ENCODE peak calls at places on chromosomes 13 and 19, in nine cellular contexts. One of them, this sample, is unnamed.

GRCh38 chr13:32381539-32381938 is 46.4 kb downstream of the N4BP2L1 start:
- DNase-seq in cardiac muscle cell: peak; percentile 49
- DNase-seq in fibroblast of lung: peak; percentile 4
- DNase-seq in endodermal cell: peak; percentile 73
- DNase-seq in uterus: no peak
- DNase-seq in brain microvascular endothelial cell: peak; percentile 14
- DNase-seq in breast epithelium: no peak
- DNase-seq in heart left ventricle: no peak
- DNase-seq in astrocyte: peak; percentile 1
- DNase-seq in this sample: no peak

GRCh38 chr19:10007811-10008211 is 2.5 kb downstream of the COL5A3 start:
- DNase-seq in breast epithelium: no peak
- DNase-seq in fibroblast of lung: peak; percentile 47
- DNase-seq in cardiac muscle cell: no peak
- DNase-seq in uterus: peak; percentile 47
- DNase-seq in brain microvascular endothelial cell: peak; percentile 51
- DNase-seq in endodermal cell: no peak
- DNase-seq in heart left ventricle: peak; percentile 80
- DNase-seq in astrocyte: peak; percentile 47
- DNase-seq in this sample: no peak

GRCh38 chr13:101449971-101450748 is 2.3 kb upstream of the ITGBL1 start:
- DNase-seq in cardiac muscle cell: no peak
- DNase-seq in fibroblast of lung: peak; percentile 96
- DNase-seq in uterus: no peak
- DNase-seq in astrocyte: peak; percentile 95
- DNase-seq in brain microvascular endothelial cell: peak; percentile 62
- DNase-seq in endodermal cell: no peak
- DNase-seq in heart left ventricle: no peak
- DNase-seq in breast epithelium: no peak
- DNase-seq in this sample: peak; percentile 86

GRCh38 chr19:17777840-17778620 is 16.9 kb upstream of the B3GNT3 start:
- DNase-seq in brain microvascular endothelial cell: peak; percentile 61
- DNase-seq in cardiac muscle cell: peak; percentile 42
- DNase-seq in endodermal cell: peak; percentile 99
- DNase-seq in heart left ventricle: peak; percentile 58
- DNase-seq in astrocyte: no peak
- DNase-seq in breast epithelium: no peak
- DNase-seq in fibroblast of lung: peak; percentile 25
- DNase-seq in uterus: no peak
- DNase-seq in this sample: peak; percentile 83

GRCh38 chr19:42546831-42547500 is 18.7 kb upstream of the CEACAM1 start:
- DNase-seq in fibroblast of lung: no peak
- DNase-seq in endodermal cell: no peak
- DNase-seq in heart left ventricle: no peak
- DNase-seq in cardiac muscle cell: no peak
- DNase-seq in breast epithelium: no peak
- DNase-seq in astrocyte: no peak
- DNase-seq in uterus: no peak
- DNase-seq in brain microvascular endothelial cell: no peak
- DNase-seq in this sample: no peak

GRCh38 chr19:50344661-50345318 is 15.6 kb upstream of the KCNC3 start:
- DNase-seq in cardiac muscle cell: no peak
- DNase-seq in brain microvascular endothelial cell: no peak
- DNase-seq in breast epithelium: no peak
- DNase-seq in heart left ventricle: no peak
- DNase-seq in fibroblast of lung: no peak
- DNase-seq in uterus: no peak
- DNase-seq in endodermal cell: no peak
- DNase-seq in astrocyte: no peak
- DNase-seq in this sample: no peak

GRCh38 chr13:31227063-31227462 is 27.3 kb downstream of the B3GLCT start:
- DNase-seq in cardiac muscle cell: no peak
- DNase-seq in heart left ventricle: no peak
- DNase-seq in endodermal cell: no peak
- DNase-seq in brain microvascular endothelial cell: no peak
- DNase-seq in breast epithelium: no peak
- DNase-seq in astrocyte: no peak
- DNase-seq in fibroblast of lung: no peak
- DNase-seq in uterus: no peak
- DNase-seq in this sample: no peak

GRCh38 chr13:84994582-84994981 is 804.6 kb downstream of the SLITRK6 start:
- DNase-seq in endodermal cell: no peak
- DNase-seq in cardiac muscle cell: no peak
- DNase-seq in breast epithelium: no peak
- DNase-seq in brain microvascular endothelial cell: no peak
- DNase-seq in astrocyte: peak; percentile 11
- DNase-seq in fibroblast of lung: peak; percentile 26
- DNase-seq in uterus: no peak
- DNase-seq in heart left ventricle: no peak
- DNase-seq in this sample: no peak

GRCh38 chr13:67369895-67370660 is 139.9 kb upstream of the PCDH9 start:
- DNase-seq in fibroblast of lung: peak; percentile 97
- DNase-seq in astrocyte: peak; percentile 96
- DNase-seq in heart left ventricle: no peak
- DNase-seq in cardiac muscle cell: no peak
- DNase-seq in brain microvascular endothelial cell: peak; percentile 88
- DNase-seq in breast epithelium: no peak
- DNase-seq in endodermal cell: no peak
- DNase-seq in uterus: no peak
- DNase-seq in this sample: peak; percentile 6

GRCh38 chr19:50607874-50608785 is 31.6 kb downstream of the SYT3 start:
- DNase-seq in astrocyte: peak; percentile 4
- DNase-seq in heart left ventricle: peak; percentile 77
- DNase-seq in breast epithelium: no peak
- DNase-seq in fibroblast of lung: peak; percentile 32
- DNase-seq in endodermal cell: peak; percentile 99
- DNase-seq in uterus: peak; percentile 59
- DNase-seq in cardiac muscle cell: peak; percentile 99
- DNase-seq in brain microvascular endothelial cell: peak; percentile 73
- DNase-seq in this sample: peak; percentile 81

GRCh38 chr19:41223431-41224234 is 4.6 kb downstream of the AXL start:
- DNase-seq in uterus: no peak
- DNase-seq in endodermal cell: peak; percentile 93
- DNase-seq in brain microvascular endothelial cell: peak; percentile 89
- DNase-seq in heart left ventricle: no peak
- DNase-seq in cardiac muscle cell: peak; percentile 29
- DNase-seq in fibroblast of lung: peak; percentile 96
- DNase-seq in astrocyte: peak; percentile 93
- DNase-seq in breast epithelium: no peak
- DNase-seq in this sample: peak; percentile 67

GRCh38 chr19:2361259-2362038 is 1.4 kb downstream of the TMPRSS9 start:
- DNase-seq in heart left ventricle: no peak
- DNase-seq in brain microvascular endothelial cell: no peak
- DNase-seq in endodermal cell: no peak
- DNase-seq in fibroblast of lung: no peak
- DNase-seq in cardiac muscle cell: no peak
- DNase-seq in astrocyte: no peak
- DNase-seq in breast epithelium: no peak
- DNase-seq in uterus: no peak
- DNase-seq in this sample: no peak

GRCh38 chr19:6060600-6061391 is 49.5 kb downstream of the RFX2 start:
- DNase-seq in heart left ventricle: no peak
- DNase-seq in astrocyte: peak; percentile 87
- DNase-seq in uterus: no peak
- DNase-seq in breast epithelium: peak; percentile 59
- DNase-seq in endodermal cell: peak; percentile 64
- DNase-seq in brain microvascular endothelial cell: no peak
- DNase-seq in cardiac muscle cell: no peak
- DNase-seq in fibroblast of lung: peak; percentile 91
- DNase-seq in this sample: peak; percentile 89

GRCh38 chr19:51016798-51017683 is 2.5 kb downstream of the KLK10 start:
- DNase-seq in brain microvascular endothelial cell: peak; percentile 14
- DNase-seq in uterus: peak; percentile 43
- DNase-seq in cardiac muscle cell: peak; percentile 74
- DNase-seq in endodermal cell: peak; percentile 95
- DNase-seq in breast epithelium: peak; percentile 83
- DNase-seq in astrocyte: no peak
- DNase-seq in heart left ventricle: peak; percentile 55
- DNase-seq in fibroblast of lung: no peak
- DNase-seq in this sample: peak; percentile 90

GRCh38 chr13:36997716-36998427 is 1.3 kb downstream of the ALG5 start:
- DNase-seq in brain microvascular endothelial cell: no peak
- DNase-seq in uterus: no peak
- DNase-seq in fibroblast of lung: peak; percentile 11
- DNase-seq in heart left ventricle: no peak
- DNase-seq in cardiac muscle cell: no peak
- DNase-seq in breast epithelium: no peak
- DNase-seq in astrocyte: no peak
- DNase-seq in endodermal cell: no peak
- DNase-seq in this sample: no peak

GRCh38 chr13:36986462-36987240 is 12.5 kb downstream of the ALG5 start:
- DNase-seq in uterus: no peak
- DNase-seq in fibroblast of lung: no peak
- DNase-seq in endodermal cell: no peak
- DNase-seq in heart left ventricle: no peak
- DNase-seq in brain microvascular endothelial cell: no peak
- DNase-seq in breast epithelium: no peak
- DNase-seq in cardiac muscle cell: no peak
- DNase-seq in astrocyte: no peak
- DNase-seq in this sample: peak; percentile 46

GRCh38 chr13:36992362-36992761 is 6.8 kb downstream of the ALG5 start:
- DNase-seq in heart left ventricle: no peak
- DNase-seq in endodermal cell: no peak
- DNase-seq in breast epithelium: no peak
- DNase-seq in fibroblast of lung: no peak
- DNase-seq in uterus: no peak
- DNase-seq in astrocyte: no peak
- DNase-seq in cardiac muscle cell: no peak
- DNase-seq in brain microvascular endothelial cell: no peak
- DNase-seq in this sample: no peak
- TF ChIP-seq CTCF in heart left ventricle: no peak
- TF ChIP-seq CTCF in endodermal cell: no peak
- TF ChIP-seq CTCF in breast epithelium: no peak
- TF ChIP-seq CTCF in fibroblast of lung: no peak
- TF ChIP-seq CTCF in uterus: no peak
- TF ChIP-seq CTCF in astrocyte: no peak
- TF ChIP-seq CTCF in cardiac muscle cell: no peak
- TF ChIP-seq CTCF in brain microvascular endothelial cell: no peak
- TF ChIP-seq CTCF in this sample: no peak

GRCh38 chr19:11887618-11888531 is at the start of gene ZNF69:
- DNase-seq in fibroblast of lung: peak; percentile 75
- DNase-seq in uterus: peak; percentile 75
- DNase-seq in breast epithelium: peak; percentile 78
- DNase-seq in brain microvascular endothelial cell: peak; percentile 75
- DNase-seq in endodermal cell: peak; percentile 99
- DNase-seq in cardiac muscle cell: peak; percentile 94
- DNase-seq in heart left ventricle: peak; percentile 94
- DNase-seq in astrocyte: peak; percentile 64
- DNase-seq in this sample: no peak

GRCh38 chr19:11890634-11891033 is 3.1 kb downstream of the ZNF69 start:
- DNase-seq in cardiac muscle cell: no peak
- DNase-seq in breast epithelium: no peak
- DNase-seq in heart left ventricle: no peak
- DNase-seq in brain microvascular endothelial cell: no peak
- DNase-seq in endodermal cell: no peak
- DNase-seq in uterus: no peak
- DNase-seq in astrocyte: no peak
- DNase-seq in fibroblast of lung: no peak
- DNase-seq in this sample: no peak

GRCh38 chr19:11881151-11881800 is 6.3 kb upstream of the ZNF69 start:
- DNase-seq in fibroblast of lung: peak; percentile 28
- DNase-seq in astrocyte: peak; percentile 20
- DNase-seq in breast epithelium: peak; percentile 61
- DNase-seq in endodermal cell: peak; percentile 91
- DNase-seq in heart left ventricle: peak; percentile 39
- DNase-seq in cardiac muscle cell: peak; percentile 82
- DNase-seq in uterus: peak; percentile 29
- DNase-seq in brain microvascular endothelial cell: peak; percentile 34
- DNase-seq in this sample: peak; percentile 46

GRCh38 chr19:11887247-11887617 is 350 bp upstream of the ZNF69 start:
- DNase-seq in cardiac muscle cell: no peak
- DNase-seq in breast epithelium: no peak
- DNase-seq in endodermal cell: no peak
- DNase-seq in astrocyte: no peak
- DNase-seq in brain microvascular endothelial cell: no peak
- DNase-seq in heart left ventricle: peak; percentile 31
- DNase-seq in uterus: no peak
- DNase-seq in fibroblast of lung: peak; percentile 24
- DNase-seq in this sample: no peak
- H3K27ac ChIP-seq in cardiac muscle cell: peak overlapping the region; percentile 94
- H3K27ac ChIP-seq in breast epithelium: peak overlapping the region; percentile 95
- H3K27ac ChIP-seq in endodermal cell: peak overlapping the region; percentile 98
- H3K27ac ChIP-seq in astrocyte: no peak overlapping the region
- H3K27ac ChIP-seq in brain microvascular endothelial cell: no peak overlapping the region
- H3K27ac ChIP-seq in heart left ventricle: peak overlapping the region; percentile 85
- H3K27ac ChIP-seq in uterus: peak overlapping the region; percentile 80
- H3K27ac ChIP-seq in fibroblast of lung: no peak overlapping the region
- H3K27ac ChIP-seq in this sample: peak overlapping the region; percentile 59

DNA sequence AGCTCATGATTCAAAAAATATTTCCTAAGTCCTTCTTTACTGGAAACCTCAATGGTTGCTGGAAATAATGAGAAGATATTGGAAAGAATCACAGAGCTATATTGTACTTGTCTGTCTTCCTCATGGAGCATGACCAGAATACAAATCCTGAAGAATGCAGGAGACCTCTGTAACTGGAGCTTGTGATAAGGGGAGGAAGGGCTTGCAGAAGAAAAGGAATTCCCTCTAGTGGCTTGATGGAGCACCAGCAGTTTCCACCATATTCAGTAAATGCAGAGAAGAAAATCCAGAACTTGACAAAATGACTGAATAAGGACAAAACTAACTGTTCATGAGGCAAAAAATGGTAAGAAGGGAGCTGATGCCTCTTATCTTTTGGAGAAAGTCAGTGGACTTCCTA is 1333.1 kb downstream of the EFNB2 start:
- DNase-seq in brain microvascular endothelial cell: peak; percentile 60
- DNase-seq in endodermal cell: no peak
- DNase-seq in astrocyte: peak; percentile 55
- DNase-seq in uterus: no peak
- DNase-seq in breast epithelium: no peak
- DNase-seq in heart left ventricle: no peak
- DNase-seq in cardiac muscle cell: peak; percentile 73
- DNase-seq in fibroblast of lung: peak; percentile 66
- DNase-seq in this sample: no peak
- TF ChIP-seq CTCF in brain microvascular endothelial cell: peak; percentile 83
- TF ChIP-seq CTCF in endodermal cell: peak; percentile 87
- TF ChIP-seq CTCF in astrocyte: peak; percentile 65
- TF ChIP-seq CTCF in uterus: no peak
- TF ChIP-seq CTCF in breast epithelium: no peak
- TF ChIP-seq CTCF in heart left ventricle: peak; percentile 61
- TF ChIP-seq CTCF in cardiac muscle cell: peak; percentile 72
- TF ChIP-seq CTCF in fibroblast of lung: peak; percentile 80
- TF ChIP-seq CTCF in this sample: peak; percentile 19

DNA sequence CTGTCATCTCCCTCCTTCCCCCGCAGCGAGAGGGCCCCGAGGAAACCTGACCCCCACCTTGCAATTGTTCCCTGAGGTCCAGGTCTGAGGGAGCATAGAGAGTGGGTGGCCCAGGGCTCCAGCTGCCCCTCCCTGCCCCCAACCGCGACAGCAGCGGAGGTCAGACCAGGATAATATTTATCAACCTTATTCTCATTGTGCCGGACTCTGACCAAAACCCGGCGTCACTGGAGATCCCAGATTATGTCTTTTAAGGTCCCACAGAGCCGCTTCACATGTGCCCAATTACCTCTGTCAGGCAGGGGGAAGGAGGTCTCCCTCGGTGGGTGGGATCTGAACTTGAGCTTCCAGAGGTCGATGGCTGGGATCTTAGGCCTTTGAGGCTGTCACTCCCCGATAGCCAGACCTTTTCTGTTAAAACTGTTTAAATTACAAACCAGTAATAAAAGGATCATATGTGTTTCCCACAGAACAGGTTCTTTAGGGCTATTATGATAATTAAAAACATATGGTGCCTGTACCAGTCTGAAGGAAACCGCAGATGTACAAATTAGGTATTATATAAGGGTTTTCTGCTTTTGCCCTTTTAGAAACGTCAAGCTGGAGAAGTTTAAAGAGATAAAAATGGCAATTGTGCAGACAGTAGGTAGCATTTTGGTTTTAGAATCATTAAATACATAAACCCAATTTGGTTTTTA is 195.5 kb downstream of the ZNF536 start:
- DNase-seq in brain microvascular endothelial cell: no peak
- DNase-seq in breast epithelium: no peak
- DNase-seq in cardiac muscle cell: no peak
- DNase-seq in fibroblast of lung: no peak
- DNase-seq in uterus: no peak
- DNase-seq in heart left ventricle: no peak
- DNase-seq in astrocyte: no peak
- DNase-seq in endodermal cell: peak; percentile 13
- DNase-seq in this sample: no peak
- H3K27ac ChIP-seq in brain microvascular endothelial cell: no peak overlapping the region
- H3K27ac ChIP-seq in breast epithelium: no peak overlapping the region
- H3K27ac ChIP-seq in cardiac muscle cell: no peak overlapping the region
- H3K27ac ChIP-seq in fibroblast of lung: no peak overlapping the region
- H3K27ac ChIP-seq in uterus: no peak overlapping the region
- H3K27ac ChIP-seq in heart left ventricle: no peak overlapping the region
- H3K27ac ChIP-seq in astrocyte: no peak overlapping the region
- H3K27ac ChIP-seq in endodermal cell: no peak overlapping the region
- H3K27ac ChIP-seq in this sample: no peak overlapping the region

This sample was measured in RWPE1.